ENCODE peak calls at places on chromosomes 7 and 10, in eight cellular contexts. Y is AG04449; G is NCI-H510A treated with DMSO at 0.1 percent for 48 hours; B is germinal center; L is stimulated activated CD8-positive, alpha-beta memory T cell treated with anti-CD3 and anti-CD28 coated beads, Interleukin-2, amount 100 ng/mL, for 1 hour; N is NCI-H1092; V is D341Med; J is pancreas. P is an unnamed sample.

GRCh38 chr7:7427363-7427762 is 108.3 kb downstream of the COL28A1 start:
- DNase-seq in Y (no peak), G (no peak), B (no peak), L (no peak), N (no peak), V (no peak), J (no peak), P (no peak)

GRCh38 chr10:71211053-71211452 is 1.3 kb upstream of the UNC5B start:
- DNase-seq in Y (no peak), G (no peak), B (no peak), L (no peak), N (no peak), V (no peak), J (no peak), P (no peak)

GRCh38 chr10:131902211-131902610 is 1.4 kb downstream of the PPP2R2D start:
- DNase-seq in Y (no peak), G (no peak), B (no peak), L (no peak), N (no peak), V (no peak), J (no peak), P (no peak)

GRCh38 chr7:102933763-102934162 is 21.0 kb downstream of the LRRC17 start:
- DNase-seq in Y (peak; percentile 80), G (no peak), B (no peak), L (no peak), N (no peak), V (no peak), J (no peak), P (peak; percentile 91)

GRCh38 chr10:111525696-111526095 is 448.9 kb downstream of the ADRA2A start:
- DNase-seq in Y (no peak), G (no peak), B (no peak), L (no peak), N (no peak), V (no peak), J (no peak), P (no peak)

GRCh38 chr7:47452295-47452694 is 129.6 kb downstream of the TNS3 start:
- DNase-seq in Y (no peak), G (no peak), B (no peak), L (no peak), N (no peak), V (no peak), J (no peak), P (no peak)

GRCh38 chr10:62071846-62072281 is 170.4 kb downstream of the ARID5B start:
- DNase-seq in Y (no peak), G (no peak), B (no peak), L (no peak), N (no peak), V (no peak), J (no peak), P (no peak)

GRCh38 chr7:50973814-50974213 is 191.1 kb upstream of the GRB10 start:
- DNase-seq in Y (no peak), G (no peak), B (no peak), L (no peak), N (no peak), V (no peak), J (no peak), P (no peak)

GRCh38 chr10:102368072-102368471 is 27.4 kb upstream of the NFKB2 start:
- DNase-seq in Y (no peak), G (no peak), B (no peak), L (no peak), N (no peak), V (no peak), J (no peak), P (no peak)

GRCh38 chr10:28807760-28808613 is 130.7 kb downstream of the BAMBI start:
- DNase-seq in Y (no peak), G (no peak), B (no peak), L (no peak), N (no peak), V (no peak), J (no peak), P (no peak)

GRCh38 chr10:102230861-102231356 is 4.8 kb downstream of the ELOVL3 start:
- DNase-seq in Y (no peak), G (peak; percentile 44), B (peak; percentile 63), L (no peak), N (peak; percentile 9), V (peak; percentile 65), J (peak; percentile 34), P (peak; percentile 40)

GRCh38 chr7:44617225-44617885 is 10.9 kb downstream of the OGDH start:
- DNase-seq in Y (no peak), G (no peak), B (no peak), L (no peak), N (no peak), V (no peak), J (no peak), P (peak; percentile 71)

GRCh38 chr7:125061776-125062397 is 132.3 kb upstream of the POT1 start:
- DNase-seq in Y (no peak), G (peak; percentile 16), B (no peak), L (no peak), N (no peak), V (peak; percentile 26), J (no peak), P (peak; percentile 45)

GRCh38 chr7:44058759-44059218 is 6.6 kb downstream of the PGAM2 start:
- DNase-seq in Y (no peak), G (no peak), B (no peak), L (no peak), N (no peak), V (no peak), J (no peak), P (no peak)

GRCh38 chr10:121615862-121616261 is 17.6 kb upstream of the FGFR2 start:
- DNase-seq in Y (no peak), G (no peak), B (no peak), L (no peak), N (no peak), V (no peak), J (no peak), P (no peak)

GRCh38 chr7:50863053-50863452 is 80.4 kb upstream of the GRB10 start:
- DNase-seq in Y (no peak), G (no peak), B (no peak), L (no peak), N (no peak), V (no peak), J (no peak), P (no peak)

GRCh38 chr7:108294595-108294994 is 161.6 kb downstream of the NRCAM start:
- DNase-seq in Y (no peak), G (no peak), B (peak; percentile 64), L (no peak), N (no peak), V (no peak), J (no peak), P (no peak)

GRCh38 chr7:94206295-94206694 is 188.4 kb upstream of the COL1A2 start:
- DNase-seq in Y (no peak), G (no peak), B (no peak), L (no peak), N (no peak), V (no peak), J (no peak), P (no peak)

GRCh38 chr10:80204801-80205477 is 398 bp downstream of the ANXA11 start:
- DNase-seq in Y (no peak), G (no peak), B (peak; percentile 53), L (no peak), N (no peak), V (peak; percentile 57), J (no peak), P (peak; percentile 25)

GRCh38 chr7:146090023-146090645 is 26.5 kb upstream of the CNTNAP2 start:
- DNase-seq in Y (no peak), G (peak; percentile 54), B (peak; percentile 14), L (no peak), N (peak; percentile 54), V (peak; percentile 54), J (no peak), P (peak; percentile 17)

GRCh38 chr7:102916426-102916825 is 3.6 kb downstream of the LRRC17 start:
- DNase-seq in Y (no peak), G (no peak), B (no peak), L (no peak), N (no peak), V (no peak), J (no peak), P (peak; percentile 88)

GRCh38 chr7:43123457-43123856 is 11.0 kb downstream of the HECW1 start:
- DNase-seq in Y (no peak), G (no peak), B (no peak), L (no peak), N (no peak), V (no peak), J (no peak), P (no peak)

GRCh38 chr7:111741811-111742240 is 179.5 kb upstream of the IMMP2L start:
- DNase-seq in Y (no peak), G (peak; percentile 56), B (peak; percentile 64), L (no peak), N (peak; percentile 51), V (peak; percentile 78), J (peak; percentile 51), P (peak; percentile 61)

GRCh38 chr7:86939197-86939814 is 120.1 kb downstream of the ELAPOR2 start:
- DNase-seq in Y (no peak), G (peak; percentile 42), B (peak; percentile 28), L (no peak), N (peak; percentile 46), V (peak; percentile 42), J (peak; percentile 62), P (peak; percentile 40)

GRCh38 chr7:129169171-129169643 is 19.2 kb upstream of the SMO start:
- DNase-seq in Y (no peak), G (no peak), B (peak; percentile 75), L (no peak), N (peak; percentile 39), V (no peak), J (peak; percentile 43), P (no peak)

GRCh38 chr10:109282510-109282909 is 640.8 kb downstream of the XPNPEP1 start:
- DNase-seq in Y (peak; percentile 69), G (no peak), B (no peak), L (no peak), N (no peak), V (no peak), J (no peak), P (peak; percentile 91)

GRCh38 chr7:79046061-79046460 is 407.4 kb downstream of the MAGI2 start:
- DNase-seq in Y (no peak), G (no peak), B (no peak), L (no peak), N (no peak), V (no peak), J (no peak), P (no peak)

GRCh38 chr10:95820363-95820762 is 64.4 kb downstream of the ENTPD1 start:
- DNase-seq in Y (no peak), G (no peak), B (no peak), L (no peak), N (no peak), V (no peak), J (no peak), P (no peak)

GRCh38 chr7:117241088-117241487 is 81.8 kb downstream of the WNT2 start:
- DNase-seq in Y (no peak), G (no peak), B (no peak), L (no peak), N (no peak), V (no peak), J (no peak), P (no peak)

GRCh38 chr10:74078037-74078436 is 72.6 kb downstream of the AP3M1 start:
- DNase-seq in Y (no peak), G (no peak), B (no peak), L (peak; percentile 4), N (no peak), V (no peak), J (no peak), P (peak; percentile 71)

GRCh38 chr7:30206466-30206865 is 71.7 kb downstream of the MTURN start:
- DNase-seq in Y (no peak), G (no peak), B (no peak), L (no peak), N (no peak), V (peak; percentile 49), J (no peak), P (no peak)